ENCODE peak calls at places on chromosome 9, in four cellular contexts. P, R, D and Q are unnamed samples. For H3K36me3, the result is how much of the 10 kb centered on the place peaks cover.

GRCh38 chr9:118482311-118482710 is 778.1 kb downstream of the TLR4 start:
- DNase-seq in P (no peak), R (no peak), D (no peak), Q (no peak)

GRCh38 chr9:77462066-77462465 is 186.1 kb downstream of the GNA14 start:
- DNase-seq in P (no peak), R (no peak), D (no peak), Q (no peak)

GRCh38 chr9:128554155-128554862 is 1.9 kb downstream of the SPTAN1 start:
- DNase-seq in P (no peak), R (peak), D (no peak), Q (no peak)

GRCh38 chr9:34124923-34125322 is 1.6 kb downstream of the DCAF12 start:
- DNase-seq in P (no peak), R (peak), D (no peak), Q (no peak)

GRCh38 chr9:98109052-98109451 is 10.0 kb downstream of the TRIM14 start:
- DNase-seq in P (no peak), R (no peak), D (no peak), Q (no peak)

GRCh38 chr9:96420468-96421219 is 2.5 kb upstream of the ZNF367 start:
- DNase-seq in P (no peak), R (peak), D (no peak), Q (no peak)

GRCh38 chr9:81632599-81632998 is 56.7 kb downstream of the TLE1 start:
- DNase-seq in P (no peak), R (peak), D (no peak), Q (no peak)

GRCh38 chr9:121852646-121853616 is 201.5 kb downstream of the DAB2IP start:
- DNase-seq in P (no peak), R (no peak), D (no peak), Q (no peak)

GRCh38 chr9:106632621-106633020 is 230.3 kb upstream of the ZNF462 start:
- DNase-seq in P (no peak), R (no peak), D (no peak), Q (no peak)

GRCh38 chr9:27701664-27702063 is 128.4 kb upstream of the C9orf72 start:
- DNase-seq in P (no peak), R (no peak), D (no peak), Q (no peak)

GRCh38 chr9:94916956-94917355 is 190.5 kb downstream of the AOPEP start:
- DNase-seq in P (no peak), R (no peak), D (no peak), Q (no peak)

GRCh38 chr9:91040371-91041215 is 239.0 kb downstream of the SYK start:
- DNase-seq in P (no peak), R (no peak), D (no peak), Q (no peak)

GRCh38 chr9:90872835-90873294 is 71.2 kb downstream of the SYK start:
- DNase-seq in P (no peak), R (no peak), D (no peak), Q (no peak)

GRCh38 chr9:90860826-90861225 is 59.2 kb downstream of the SYK start:
- DNase-seq in P (no peak), R (no peak), D (no peak), Q (no peak)

GRCh38 chr9:89109666-89110065 is 69.0 kb downstream of the SHC3 start:
- DNase-seq in P (no peak), R (no peak), D (no peak), Q (no peak)

GRCh38 chr9:70564464-70565190 is 150.2 kb upstream of the KLF9 start:
- DNase-seq in P (no peak), R (no peak), D (no peak), Q (no peak)

GRCh38 chr9:80449513-80449912 is 877.7 kb downstream of the TLE4 start:
- DNase-seq in P (no peak), R (no peak), D (no peak), Q (no peak)

GRCh38 chr9:16266648-16267276 is 603.7 kb downstream of the BNC2 start:
- DNase-seq in P (no peak), R (no peak), D (no peak), Q (no peak)

GRCh38 chr9:126221480-126221879 is 105.1 kb upstream of the MVB12B start:
- DNase-seq in P (no peak), R (no peak), D (no peak), Q (no peak)

GRCh38 chr9:105359899-105360298 is 87.9 kb upstream of the FSD1L start:
- DNase-seq in P (no peak), R (no peak), D (no peak), Q (no peak)

GRCh38 chr9:93672622-93673270 is 96.4 kb downstream of the PHF2 start:
- DNase-seq in P (no peak), R (peak), D (no peak), Q (no peak)

GRCh38 chr9:125556046-125556445 is 151.0 kb downstream of the MAPKAP1 start:
- DNase-seq in P (no peak), R (no peak), D (no peak), Q (no peak)

DNA sequence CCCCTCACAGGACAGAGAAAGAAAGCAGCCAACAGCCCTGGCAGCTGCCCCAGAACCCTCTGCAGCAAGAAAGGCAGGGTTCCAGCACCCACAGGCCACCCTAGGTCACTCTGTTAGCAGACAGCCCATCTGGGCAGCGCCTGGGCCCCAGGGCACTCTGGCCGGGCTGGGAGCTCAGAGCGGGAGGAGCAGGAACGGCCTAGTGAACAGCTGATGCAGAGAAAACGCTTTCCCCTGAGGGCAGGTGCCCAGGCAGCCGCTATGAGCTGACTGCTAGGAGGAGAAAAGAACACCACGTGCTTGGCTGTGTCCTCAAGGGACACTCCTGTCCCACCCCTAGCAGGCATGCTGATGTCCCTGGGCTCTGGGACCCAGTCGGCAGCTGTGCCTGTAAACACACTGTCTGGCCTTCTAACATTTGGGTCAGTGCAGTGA is 6.6 kb downstream of the RALGDS start:
- DNase-seq in P (no peak), R (peak), D (peak), Q (no peak)
- H3K4me3 ChIP-seq in P (no peak), R (no peak), D (no peak), Q (no peak)

GRCh38 chr9:36664806-36665205 is 92.1 kb downstream of the MELK start:
- DNase-seq in P (no peak), R (no peak), D (no peak), Q (no peak)
- H3K36me3 ChIP-seq in P (under half), R (under half), D (under half), Q (under half)

DNA sequence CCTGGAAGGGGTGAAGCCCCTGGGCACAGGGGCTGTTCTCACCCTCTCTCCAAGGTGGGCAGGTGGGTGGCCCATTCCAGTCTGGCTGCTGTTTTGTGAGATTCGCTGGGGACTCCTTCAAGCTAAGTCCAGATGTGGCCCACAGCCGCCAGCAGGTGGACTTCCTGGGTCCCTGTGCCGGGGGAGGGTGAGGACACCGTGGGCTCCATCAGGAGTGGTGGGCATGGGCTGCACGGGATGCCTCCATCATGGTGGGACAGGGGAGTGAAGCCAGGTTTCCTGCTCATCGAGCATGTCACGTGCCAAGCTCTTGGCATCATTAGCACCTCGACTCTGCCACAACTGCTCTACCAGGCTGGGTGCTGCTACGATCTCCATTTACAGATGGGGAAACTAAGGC is 1.8 kb downstream of the NCS1 start:
- DNase-seq in P (no peak), R (no peak), D (no peak), Q (no peak)
- H3K4me3 ChIP-seq in P (no peak), R (peak), D (no peak), Q (no peak)

GRCh38 chr9:35711501-35712428 is 20.2 kb downstream of the TLN1 start:
- DNase-seq in P (no peak), R (no peak), D (no peak), Q (no peak)
- H3K36me3 ChIP-seq in P (half or more), R (half or more), D (half or more), Q (half or more)

GRCh38 chr9:124017064-124017928 is 5.7 kb downstream of the LHX2 start:
- DNase-seq in P (no peak), R (no peak), D (no peak), Q (no peak)
- H3K4me3 ChIP-seq in P (peak), R (no peak), D (no peak), Q (no peak)